ENCODE peak calls at places on chromosomes 7 and 10, in four cellular contexts. H is HL-60, P is GM12878, X is K562. Y is an unnamed sample.

GRCh38 chr7:109462171-109462570 is 892.5 kb downstream of the DNAJB9 start:
- DNase-seq in H (no peak), P (no peak), X (no peak), Y (no peak)

GRCh38 chr10:76456190-76456589 is 1024.8 kb downstream of the LRMDA start:
- DNase-seq in H (no peak), P (no peak), X (no peak), Y (no peak)

GRCh38 chr10:32105782-32106382 is 49.7 kb upstream of the KIF5B start:
- DNase-seq in H (no peak), P (no peak), X (no peak), Y (no peak)

GRCh38 chr7:100478966-100479660 is at the start of gene TSC22D4:
- DNase-seq in H (peak; percentile 95), P (peak; percentile 79), X (peak; percentile 91), Y (peak; percentile 92)

GRCh38 chr10:108203905-108204527 is 1039.5 kb upstream of the SORCS1 start:
- DNase-seq in H (no peak), P (no peak), X (no peak), Y (no peak)

GRCh38 chr10:114026189-114027040 is 17.3 kb upstream of the ADRB1 start:
- DNase-seq in H (no peak), P (peak; percentile 51), X (no peak), Y (no peak)

GRCh38 chr7:83629117-83629880 is 19.6 kb downstream of the SEMA3E start:
- DNase-seq in H (no peak), P (no peak), X (no peak), Y (no peak)

GRCh38 chr7:2633538-2634264 is 1.9 kb downstream of the TTYH3 start:
- DNase-seq in H (no peak), P (no peak), X (no peak), Y (no peak)

GRCh38 chr7:39952378-39952777 is 2.3 kb downstream of the CDK13 start:
- DNase-seq in H (no peak), P (no peak), X (no peak), Y (no peak)

GRCh38 chr7:45702751-45703150 is 128.6 kb downstream of the ADCY1 start:
- DNase-seq in H (no peak), P (no peak), X (no peak), Y (no peak)

GRCh38 chr10:75395171-75395954 is 6.2 kb downstream of the ZNF503 start:
- DNase-seq in H (no peak), P (no peak), X (peak; percentile 92), Y (peak; percentile 60)
- TF ChIP-seq POLR2AphosphoS5 in H (no peak), P (no peak), X (no peak), Y (no peak)

DNA sequence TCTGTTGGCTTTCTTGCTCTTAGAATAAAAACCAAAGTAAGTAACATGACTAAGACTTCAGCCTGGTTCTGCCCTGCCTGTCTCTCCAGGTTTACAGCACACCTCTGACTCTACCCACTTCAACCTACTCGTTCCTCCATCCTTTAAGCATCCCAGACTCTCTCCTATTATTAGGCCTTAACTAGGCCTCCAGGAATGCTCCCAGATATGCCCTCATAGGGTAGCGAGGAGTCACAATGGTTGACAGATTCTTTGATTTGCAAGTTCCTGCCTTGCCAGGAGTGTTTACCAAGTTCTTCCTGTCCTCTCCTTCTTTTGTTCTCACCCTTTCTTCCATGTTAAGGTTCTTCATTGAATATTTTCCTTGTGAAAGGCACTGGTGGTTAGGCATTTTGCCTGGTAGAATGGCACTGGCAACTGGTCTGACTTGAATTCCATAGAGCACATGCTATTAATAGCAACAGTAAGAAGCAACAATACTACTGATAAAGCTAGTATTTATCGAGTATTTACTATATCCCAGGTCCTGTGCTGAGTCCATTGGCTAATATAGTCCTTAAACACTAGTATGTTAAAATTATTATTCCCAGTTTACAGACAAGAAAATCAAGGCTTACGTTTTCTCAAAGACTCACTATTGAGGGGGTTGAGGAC is 327.9 kb upstream of the PRKCQ start:
- DNase-seq in H (no peak), P (no peak), X (no peak), Y (no peak)
- TF ChIP-seq SPI1 in H (no peak), P (no peak), X (no peak), Y (no peak)

DNA sequence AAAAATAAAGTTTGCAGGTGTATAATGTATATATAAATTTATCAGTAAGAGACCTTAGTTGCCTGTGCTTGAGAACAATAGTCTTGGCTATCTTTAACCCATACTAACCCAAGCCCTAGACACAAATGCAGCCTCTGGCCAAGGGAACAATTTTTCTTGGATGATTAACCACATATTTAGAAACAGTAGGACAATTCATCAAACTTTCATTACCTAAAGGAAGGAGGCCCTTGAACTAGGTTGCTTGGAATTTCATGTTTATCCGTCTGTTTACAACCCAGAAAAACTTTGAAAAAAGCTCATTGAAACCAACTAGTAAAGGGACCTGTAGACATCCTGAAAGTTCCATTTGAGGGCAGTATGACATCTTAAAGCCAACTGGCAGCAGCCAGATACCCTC is 8.9 kb upstream of the ERLIN1 start:
- DNase-seq in H (no peak), P (no peak), X (no peak), Y (no peak)
- TF ChIP-seq POLR2AphosphoS5 in H (no peak), P (no peak), X (no peak), Y (no peak)

DNA sequence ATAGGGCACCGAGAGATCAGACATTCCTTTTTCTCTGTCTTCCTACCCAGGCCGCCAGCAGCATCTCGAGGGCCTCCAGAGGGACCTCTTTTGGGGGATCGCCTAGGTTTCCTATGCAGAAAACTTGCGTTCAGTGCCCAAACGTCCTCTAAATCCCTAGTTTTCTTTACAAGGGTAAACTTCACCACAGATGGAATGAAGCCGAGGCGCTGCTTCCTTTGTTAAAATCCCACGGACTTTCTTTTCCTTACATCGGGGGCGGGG is 982 bp downstream of the RHEB start:
- DNase-seq in H (no peak), P (no peak), X (no peak), Y (no peak)
- TF ChIP-seq SPI1 in H (no peak), P (no peak), X (no peak), Y (no peak)

DNA sequence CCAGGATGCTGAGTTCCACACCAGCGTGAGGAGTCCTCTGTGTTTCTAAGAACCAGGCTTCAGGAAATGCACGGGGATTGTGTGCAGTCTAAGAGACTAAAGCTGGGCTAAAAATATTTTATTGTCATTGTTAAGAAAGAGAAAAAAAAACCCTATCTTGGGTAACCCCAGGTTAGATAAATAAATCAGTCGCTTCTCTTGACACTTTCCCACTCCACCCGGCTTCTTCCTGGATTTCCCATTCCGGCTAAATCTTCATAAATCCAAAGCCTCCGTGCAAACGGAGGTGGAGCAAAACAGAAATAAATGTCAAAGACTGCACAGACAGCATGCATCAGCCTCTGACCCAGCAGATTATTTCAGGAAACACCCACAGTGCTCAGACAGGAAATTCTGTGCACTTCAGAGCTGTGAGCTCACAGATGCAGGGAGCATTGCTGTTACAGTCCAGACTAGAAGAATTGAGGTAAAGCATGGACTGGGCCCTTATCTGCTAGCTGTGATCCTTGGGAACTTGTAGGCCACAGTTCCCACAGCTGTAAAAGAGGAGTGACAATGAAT is 44.8 kb upstream of the GRID1 start:
- DNase-seq in H (no peak), P (peak; percentile 74), X (no peak), Y (no peak)
- TF ChIP-seq POLR2AphosphoS5 in H (no peak), P (peak; percentile 70), X (no peak), Y (no peak)

GRCh38 chr7:5284304-5285281 is 1.9 kb downstream of the SLC29A4 start:
- DNase-seq in H (no peak), P (peak; percentile 4), X (peak; percentile 42), Y (peak; percentile 66)
- TF ChIP-seq SPI1 in H (no peak), P (no peak), X (no peak), Y (no peak)

GRCh38 chr10:110203500-110204455 is 3.6 kb upstream of the MXI1 start:
- DNase-seq in H (no peak), P (no peak), X (no peak), Y (no peak)
- TF ChIP-seq POLR2AphosphoS5 in H (no peak), P (no peak), X (no peak), Y (no peak)

DNA sequence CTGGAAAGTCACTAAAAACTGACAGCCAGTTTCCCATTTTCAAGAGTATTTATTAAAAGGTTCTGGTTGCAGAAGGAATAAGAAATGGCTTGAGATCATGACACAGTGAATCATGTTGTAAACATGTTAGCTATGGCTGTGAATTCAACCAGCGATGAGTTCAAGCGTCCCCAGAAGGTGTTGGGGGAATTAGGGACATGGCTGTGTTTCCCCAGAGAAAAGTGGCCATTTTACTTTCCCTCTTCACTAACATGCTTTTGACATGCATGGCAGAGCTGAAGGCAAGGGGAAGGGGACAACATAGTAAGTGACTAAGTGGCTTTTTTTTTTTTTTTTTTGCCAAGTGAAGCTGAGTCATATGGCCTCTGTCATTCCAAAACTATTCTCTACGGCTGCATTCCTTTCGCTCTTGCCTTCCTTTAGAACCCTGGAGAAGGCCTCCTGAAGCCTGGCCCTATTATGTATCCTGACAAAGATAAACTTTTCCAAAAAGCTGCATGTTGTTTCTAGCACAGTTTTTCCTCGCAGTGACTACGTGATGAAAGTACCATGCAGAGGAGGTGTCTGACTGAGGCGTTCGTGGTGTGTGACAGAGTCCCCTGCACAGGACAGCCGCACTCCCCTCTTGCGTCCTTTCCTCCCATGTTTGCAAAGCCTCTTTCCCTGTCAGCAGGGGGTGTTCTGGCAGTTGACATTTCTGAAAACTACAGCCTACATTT is 46.9 kb downstream of the EGFR start:
- DNase-seq in H (no peak), P (peak; percentile 38), X (no peak), Y (no peak)
- TF ChIP-seq SPI1 in H (no peak), P (no peak), X (no peak), Y (no peak)